ENCODE peak calls at places on chromosomes 4 and X, in nine cellular contexts. One of them, this sample, is unnamed.

GRCh38 chr4:26524001-26524400 is 33.7 kb upstream of the CCKAR start:
- DNase-seq in AG10803: peak
- DNase-seq in neural progenitor cell: no peak
- DNase-seq in kidney: no peak
- DNase-seq in cardiac fibroblast: no peak
- DNase-seq in NB4: no peak
- DNase-seq in fibroblast of the aortic adventitia: no peak
- DNase-seq in BE2C: no peak
- DNase-seq in fibroblast of pulmonary artery: no peak
- DNase-seq in this sample: no peak

GRCh38 chr4:147786031-147786430 is 54.1 kb downstream of the ARHGAP10 start:
- DNase-seq in cardiac fibroblast: no peak
- DNase-seq in neural progenitor cell: no peak
- DNase-seq in AG10803: no peak
- DNase-seq in NB4: no peak
- DNase-seq in kidney: no peak
- DNase-seq in fibroblast of the aortic adventitia: peak
- DNase-seq in fibroblast of pulmonary artery: no peak
- DNase-seq in BE2C: no peak
- DNase-seq in this sample: no peak

GRCh38 chrX:122269243-122269781 is 914.8 kb upstream of the GRIA3 start:
- DNase-seq in cardiac fibroblast: peak
- DNase-seq in fibroblast of the aortic adventitia: no peak
- DNase-seq in AG10803: peak
- DNase-seq in NB4: no peak
- DNase-seq in BE2C: no peak
- DNase-seq in kidney: no peak
- DNase-seq in fibroblast of pulmonary artery: peak
- DNase-seq in neural progenitor cell: no peak
- DNase-seq in this sample: no peak

GRCh38 chrX:115948018-115948923 is 222.3 kb upstream of the AGTR2 start:
- DNase-seq in BE2C: peak
- DNase-seq in fibroblast of the aortic adventitia: no peak
- DNase-seq in cardiac fibroblast: no peak
- DNase-seq in neural progenitor cell: peak
- DNase-seq in fibroblast of pulmonary artery: no peak
- DNase-seq in kidney: no peak
- DNase-seq in NB4: peak
- DNase-seq in AG10803: no peak
- DNase-seq in this sample: no peak

GRCh38 chr4:147335183-147335582 is 145.7 kb upstream of the EDNRA start:
- DNase-seq in fibroblast of pulmonary artery: no peak
- DNase-seq in BE2C: no peak
- DNase-seq in fibroblast of the aortic adventitia: no peak
- DNase-seq in cardiac fibroblast: no peak
- DNase-seq in kidney: no peak
- DNase-seq in AG10803: no peak
- DNase-seq in NB4: no peak
- DNase-seq in neural progenitor cell: no peak
- DNase-seq in this sample: no peak

GRCh38 chr4:57102050-57102564 is 8.1 kb downstream of the IGFBP7 start:
- DNase-seq in AG10803: peak
- DNase-seq in neural progenitor cell: no peak
- DNase-seq in cardiac fibroblast: peak
- DNase-seq in BE2C: peak
- DNase-seq in fibroblast of pulmonary artery: peak
- DNase-seq in NB4: no peak
- DNase-seq in kidney: peak
- DNase-seq in fibroblast of the aortic adventitia: peak
- DNase-seq in this sample: peak

GRCh38 chr4:122073615-122074014 is 78.5 kb upstream of the BLTP1 start:
- DNase-seq in fibroblast of the aortic adventitia: no peak
- DNase-seq in kidney: no peak
- DNase-seq in AG10803: no peak
- DNase-seq in neural progenitor cell: no peak
- DNase-seq in cardiac fibroblast: no peak
- DNase-seq in fibroblast of pulmonary artery: no peak
- DNase-seq in NB4: no peak
- DNase-seq in BE2C: no peak
- DNase-seq in this sample: no peak

GRCh38 chrX:123964155-123964554 is 2.6 kb downstream of the STAG2 start:
- DNase-seq in BE2C: no peak
- DNase-seq in fibroblast of the aortic adventitia: peak
- DNase-seq in NB4: peak
- DNase-seq in neural progenitor cell: no peak
- DNase-seq in fibroblast of pulmonary artery: peak
- DNase-seq in kidney: no peak
- DNase-seq in AG10803: peak
- DNase-seq in cardiac fibroblast: peak
- DNase-seq in this sample: no peak

GRCh38 chr4:154329939-154330338 is 161.7 kb downstream of the DCHS2 start:
- DNase-seq in fibroblast of pulmonary artery: peak
- DNase-seq in BE2C: no peak
- DNase-seq in neural progenitor cell: no peak
- DNase-seq in AG10803: peak
- DNase-seq in kidney: no peak
- DNase-seq in NB4: no peak
- DNase-seq in cardiac fibroblast: peak
- DNase-seq in fibroblast of the aortic adventitia: peak
- DNase-seq in this sample: no peak

GRCh38 chr4:24104173-24104572 is 214.3 kb upstream of the PPARGC1A start:
- DNase-seq in BE2C: no peak
- DNase-seq in cardiac fibroblast: peak
- DNase-seq in fibroblast of the aortic adventitia: peak
- DNase-seq in neural progenitor cell: no peak
- DNase-seq in fibroblast of pulmonary artery: peak
- DNase-seq in NB4: no peak
- DNase-seq in kidney: no peak
- DNase-seq in AG10803: no peak
- DNase-seq in this sample: no peak

GRCh38 chrX:44019911-44020310 is 46.7 kb upstream of the NDP start:
- DNase-seq in fibroblast of pulmonary artery: no peak
- DNase-seq in cardiac fibroblast: no peak
- DNase-seq in neural progenitor cell: no peak
- DNase-seq in AG10803: no peak
- DNase-seq in BE2C: no peak
- DNase-seq in fibroblast of the aortic adventitia: no peak
- DNase-seq in kidney: no peak
- DNase-seq in NB4: no peak
- DNase-seq in this sample: no peak

GRCh38 chr4:165464813-165465381 is 86.1 kb downstream of the CPE start:
- DNase-seq in fibroblast of pulmonary artery: peak
- DNase-seq in cardiac fibroblast: peak
- DNase-seq in fibroblast of the aortic adventitia: peak
- DNase-seq in AG10803: peak
- DNase-seq in kidney: no peak
- DNase-seq in BE2C: peak
- DNase-seq in neural progenitor cell: peak
- DNase-seq in NB4: peak
- DNase-seq in this sample: peak

GRCh38 chr4:1910643-1911042 is 39.5 kb downstream of the NSD2 start:
- DNase-seq in kidney: no peak
- DNase-seq in BE2C: peak
- DNase-seq in fibroblast of pulmonary artery: peak
- DNase-seq in NB4: peak
- DNase-seq in neural progenitor cell: peak
- DNase-seq in cardiac fibroblast: peak
- DNase-seq in AG10803: peak
- DNase-seq in fibroblast of the aortic adventitia: peak
- DNase-seq in this sample: peak

GRCh38 chrX:55907968-55908607 is 190.5 kb downstream of the RRAGB start:
- DNase-seq in BE2C: peak
- DNase-seq in fibroblast of the aortic adventitia: no peak
- DNase-seq in kidney: peak
- DNase-seq in neural progenitor cell: peak
- DNase-seq in NB4: no peak
- DNase-seq in cardiac fibroblast: peak
- DNase-seq in AG10803: peak
- DNase-seq in fibroblast of pulmonary artery: peak
- DNase-seq in this sample: peak

GRCh38 chrX:68761086-68761485 is 67.7 kb upstream of the EFNB1 start:
- DNase-seq in fibroblast of pulmonary artery: peak
- DNase-seq in cardiac fibroblast: no peak
- DNase-seq in kidney: no peak
- DNase-seq in BE2C: no peak
- DNase-seq in fibroblast of the aortic adventitia: no peak
- DNase-seq in neural progenitor cell: no peak
- DNase-seq in AG10803: no peak
- DNase-seq in NB4: no peak
- DNase-seq in this sample: no peak

GRCh38 chrX:49838374-49838773 is 9.3 kb downstream of the PAGE4 start:
- DNase-seq in NB4: peak
- DNase-seq in cardiac fibroblast: peak
- DNase-seq in kidney: no peak
- DNase-seq in fibroblast of pulmonary artery: peak
- DNase-seq in fibroblast of the aortic adventitia: peak
- DNase-seq in neural progenitor cell: peak
- DNase-seq in BE2C: peak
- DNase-seq in AG10803: peak
- DNase-seq in this sample: no peak

GRCh38 chr4:145881585-145881984 is 57.0 kb downstream of the ZNF827 start:
- DNase-seq in neural progenitor cell: no peak
- DNase-seq in fibroblast of pulmonary artery: no peak
- DNase-seq in AG10803: no peak
- DNase-seq in kidney: no peak
- DNase-seq in fibroblast of the aortic adventitia: no peak
- DNase-seq in cardiac fibroblast: no peak
- DNase-seq in BE2C: no peak
- DNase-seq in NB4: no peak
- DNase-seq in this sample: no peak

DNA sequence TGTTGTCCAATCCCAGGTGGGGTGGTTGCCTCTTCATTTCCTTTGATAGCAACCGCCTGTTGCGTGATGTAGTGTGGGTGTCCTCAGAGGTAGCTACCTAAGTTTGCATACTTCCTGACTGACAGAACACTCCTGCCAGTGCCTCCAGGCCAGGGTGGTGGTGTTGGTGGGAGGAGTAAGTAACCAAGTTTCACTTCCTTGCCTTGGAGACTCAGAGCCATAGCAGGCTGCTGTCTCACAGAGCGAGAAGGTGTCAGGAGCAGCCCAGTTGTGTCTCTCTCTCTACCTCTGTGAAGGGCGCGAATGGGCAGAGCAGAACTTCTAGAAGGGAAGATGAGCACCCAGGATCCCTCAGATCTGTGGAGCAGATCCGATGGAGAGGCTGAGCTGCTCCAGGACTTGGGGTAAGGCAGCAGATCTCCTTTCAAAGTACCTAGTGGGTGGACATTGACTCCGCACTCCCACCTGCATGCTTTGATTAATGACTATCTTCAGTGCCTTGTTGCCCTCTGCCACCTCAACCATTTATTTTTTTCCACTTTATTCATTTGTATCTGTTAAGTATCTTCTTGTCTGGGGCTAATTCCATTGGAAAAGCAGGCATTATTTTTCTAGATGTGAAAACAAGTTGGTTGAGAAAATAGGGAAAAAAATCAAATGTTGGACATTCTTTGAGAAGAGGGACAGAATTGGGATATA is at the start of gene DAPP1:
- DNase-seq in neural progenitor cell: no peak
- DNase-seq in cardiac fibroblast: no peak
- DNase-seq in fibroblast of pulmonary artery: no peak
- DNase-seq in NB4: peak
- DNase-seq in fibroblast of the aortic adventitia: no peak
- DNase-seq in AG10803: no peak
- DNase-seq in BE2C: no peak
- DNase-seq in kidney: peak
- DNase-seq in this sample: peak
- H3K4me3 ChIP-seq in neural progenitor cell: no peak
- H3K4me3 ChIP-seq in cardiac fibroblast: no peak
- H3K4me3 ChIP-seq in fibroblast of pulmonary artery: no peak
- H3K4me3 ChIP-seq in NB4: peak
- H3K4me3 ChIP-seq in fibroblast of the aortic adventitia: no peak
- H3K4me3 ChIP-seq in AG10803: no peak
- H3K4me3 ChIP-seq in BE2C: no peak
- H3K4me3 ChIP-seq in kidney: no peak
- H3K4me3 ChIP-seq in this sample: no peak

DNA sequence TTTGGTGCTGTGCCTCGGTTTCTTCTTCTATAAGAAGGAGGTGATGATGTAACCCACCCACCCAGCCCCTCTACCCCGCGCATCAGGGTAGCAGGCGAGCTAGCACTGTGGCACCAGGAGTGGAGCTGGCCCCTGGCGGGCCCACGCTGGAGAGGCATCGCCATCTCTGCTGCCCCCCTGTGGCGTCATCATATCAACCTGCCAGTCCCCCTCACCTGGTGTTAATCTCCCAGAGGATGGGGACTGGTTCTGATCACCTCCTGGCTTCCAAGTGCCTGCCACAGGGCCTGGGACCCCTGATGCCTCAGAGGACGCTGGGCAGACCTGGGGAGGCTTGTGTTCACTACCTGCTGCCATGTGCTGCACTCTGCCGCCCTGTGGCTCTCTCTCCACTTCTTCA is 6.3 kb upstream of the SORCS2 start:
- DNase-seq in BE2C: peak
- DNase-seq in AG10803: no peak
- DNase-seq in kidney: peak
- DNase-seq in fibroblast of pulmonary artery: no peak
- DNase-seq in cardiac fibroblast: no peak
- DNase-seq in neural progenitor cell: peak
- DNase-seq in NB4: no peak
- DNase-seq in fibroblast of the aortic adventitia: no peak
- DNase-seq in this sample: peak
- TF ChIP-seq CTCF in BE2C: peak
- TF ChIP-seq CTCF in AG10803: peak
- TF ChIP-seq CTCF in kidney: peak
- TF ChIP-seq CTCF in fibroblast of pulmonary artery: no peak
- TF ChIP-seq CTCF in cardiac fibroblast: peak
- TF ChIP-seq CTCF in neural progenitor cell: peak
- TF ChIP-seq CTCF in NB4: peak
- TF ChIP-seq CTCF in fibroblast of the aortic adventitia: peak
- TF ChIP-seq CTCF in this sample: no peak

DNA sequence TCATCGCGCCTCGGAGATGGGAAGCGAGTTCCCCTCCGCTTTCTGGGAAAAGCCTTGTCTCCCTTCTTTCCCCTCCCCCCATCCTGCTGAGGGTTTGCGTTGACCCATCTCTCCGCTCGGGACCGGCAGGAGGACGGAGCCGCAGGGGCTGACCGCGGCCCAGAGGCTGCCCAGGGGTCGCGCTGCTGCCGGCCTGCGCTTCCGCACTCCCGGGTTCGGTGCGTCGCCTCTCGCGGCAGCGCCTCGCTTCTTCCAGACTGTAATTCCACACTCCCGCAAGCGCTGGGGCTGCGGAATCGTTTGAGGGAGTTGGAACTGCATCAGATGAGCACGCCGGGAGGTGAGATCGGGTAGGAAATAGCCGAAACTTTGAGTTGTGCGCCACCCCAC is 88.3 kb downstream of the BCOR start:
- DNase-seq in fibroblast of the aortic adventitia: no peak
- DNase-seq in NB4: peak
- DNase-seq in cardiac fibroblast: no peak
- DNase-seq in kidney: no peak
- DNase-seq in AG10803: no peak
- DNase-seq in BE2C: peak
- DNase-seq in neural progenitor cell: peak
- DNase-seq in fibroblast of pulmonary artery: no peak
- DNase-seq in this sample: peak
- H3K4me3 ChIP-seq in fibroblast of the aortic adventitia: no peak
- H3K4me3 ChIP-seq in NB4: peak
- H3K4me3 ChIP-seq in cardiac fibroblast: no peak
- H3K4me3 ChIP-seq in kidney: no peak
- H3K4me3 ChIP-seq in AG10803: peak
- H3K4me3 ChIP-seq in BE2C: peak
- H3K4me3 ChIP-seq in neural progenitor cell: peak
- H3K4me3 ChIP-seq in fibroblast of pulmonary artery: no peak
- H3K4me3 ChIP-seq in this sample: no peak

GRCh38 chrX:76420237-76420636 is 7.3 kb upstream of the MAGEE1 start:
- DNase-seq in neural progenitor cell: no peak
- DNase-seq in NB4: no peak
- DNase-seq in AG10803: no peak
- DNase-seq in kidney: no peak
- DNase-seq in cardiac fibroblast: peak
- DNase-seq in fibroblast of pulmonary artery: no peak
- DNase-seq in fibroblast of the aortic adventitia: no peak
- DNase-seq in BE2C: no peak
- DNase-seq in this sample: no peak
- TF ChIP-seq CTCF in neural progenitor cell: no peak
- TF ChIP-seq CTCF in NB4: no peak
- TF ChIP-seq CTCF in AG10803: peak
- TF ChIP-seq CTCF in kidney: no peak
- TF ChIP-seq CTCF in cardiac fibroblast: no peak
- TF ChIP-seq CTCF in fibroblast of pulmonary artery: peak
- TF ChIP-seq CTCF in fibroblast of the aortic adventitia: peak
- TF ChIP-seq CTCF in BE2C: no peak
- TF ChIP-seq CTCF in this sample: no peak

This sample was measured in mucosa of descending colon.